ENCODE peak calls at places on chromosome 2, in seven cellular contexts. One of them, this sample, is unnamed.

GRCh38 chr2:27162151-27163121 is 13.6 kb downstream of the TCF23 start:
- DNase-seq in gastrocnemius medialis: no peak
- DNase-seq in fibroblast of the aortic adventitia: peak
- DNase-seq in mesothelial cell of epicardium: no peak
- DNase-seq in kidney epithelial cell: no peak
- DNase-seq in pancreas: no peak
- DNase-seq in A549: no peak
- DNase-seq in this sample: no peak

GRCh38 chr2:167293172-167293781 is 405.0 kb downstream of the XIRP2 start:
- DNase-seq in gastrocnemius medialis: no peak
- DNase-seq in fibroblast of the aortic adventitia: peak
- DNase-seq in mesothelial cell of epicardium: peak
- DNase-seq in kidney epithelial cell: no peak
- DNase-seq in pancreas: peak
- DNase-seq in A549: no peak
- DNase-seq in this sample: no peak

GRCh38 chr2:235614900-235615712 is 121.3 kb downstream of the AGAP1 start:
- DNase-seq in gastrocnemius medialis: peak
- DNase-seq in fibroblast of the aortic adventitia: peak
- DNase-seq in mesothelial cell of epicardium: no peak
- DNase-seq in kidney epithelial cell: no peak
- DNase-seq in pancreas: no peak
- DNase-seq in A549: no peak
- DNase-seq in this sample: no peak

GRCh38 chr2:101844055-101844635 is 146.6 kb downstream of the MAP4K4 start:
- DNase-seq in gastrocnemius medialis: no peak
- DNase-seq in fibroblast of the aortic adventitia: peak
- DNase-seq in mesothelial cell of epicardium: no peak
- DNase-seq in kidney epithelial cell: no peak
- DNase-seq in pancreas: no peak
- DNase-seq in A549: no peak
- DNase-seq in this sample: no peak

GRCh38 chr2:235493775-235494715 is at the start of gene AGAP1:
- DNase-seq in gastrocnemius medialis: peak
- DNase-seq in fibroblast of the aortic adventitia: peak
- DNase-seq in mesothelial cell of epicardium: peak
- DNase-seq in kidney epithelial cell: no peak
- DNase-seq in pancreas: peak
- DNase-seq in A549: peak
- DNase-seq in this sample: peak

GRCh38 chr2:60532421-60532820 is 21.0 kb downstream of the BCL11A start:
- DNase-seq in gastrocnemius medialis: no peak
- DNase-seq in fibroblast of the aortic adventitia: no peak
- DNase-seq in mesothelial cell of epicardium: no peak
- DNase-seq in kidney epithelial cell: no peak
- DNase-seq in pancreas: no peak
- DNase-seq in A549: no peak
- DNase-seq in this sample: no peak

GRCh38 chr2:91477731-91478672 is 2786.5 kb downstream of the RPIA start:
- DNase-seq in gastrocnemius medialis: no peak
- DNase-seq in fibroblast of the aortic adventitia: no peak
- DNase-seq in mesothelial cell of epicardium: peak
- DNase-seq in kidney epithelial cell: no peak
- DNase-seq in pancreas: peak
- DNase-seq in A549: no peak
- DNase-seq in this sample: peak

GRCh38 chr2:119808516-119809147 is 48.9 kb downstream of the PTPN4 start:
- DNase-seq in gastrocnemius medialis: no peak
- DNase-seq in fibroblast of the aortic adventitia: peak
- DNase-seq in mesothelial cell of epicardium: no peak
- DNase-seq in kidney epithelial cell: no peak
- DNase-seq in pancreas: no peak
- DNase-seq in A549: no peak
- DNase-seq in this sample: no peak

GRCh38 chr2:102839668-102840388 is 78.0 kb downstream of the TMEM182 start:
- DNase-seq in gastrocnemius medialis: no peak
- DNase-seq in fibroblast of the aortic adventitia: peak
- DNase-seq in mesothelial cell of epicardium: no peak
- DNase-seq in kidney epithelial cell: no peak
- DNase-seq in pancreas: no peak
- DNase-seq in A549: peak
- DNase-seq in this sample: no peak

GRCh38 chr2:10773841-10774341 is 38.7 kb downstream of the PDIA6 start:
- DNase-seq in gastrocnemius medialis: no peak
- DNase-seq in fibroblast of the aortic adventitia: no peak
- DNase-seq in mesothelial cell of epicardium: no peak
- DNase-seq in kidney epithelial cell: no peak
- DNase-seq in pancreas: no peak
- DNase-seq in A549: no peak
- DNase-seq in this sample: no peak

GRCh38 chr2:41197781-41198180 is 745.9 kb upstream of the SLC8A1 start:
- DNase-seq in gastrocnemius medialis: no peak
- DNase-seq in fibroblast of the aortic adventitia: no peak
- DNase-seq in mesothelial cell of epicardium: no peak
- DNase-seq in kidney epithelial cell: no peak
- DNase-seq in pancreas: no peak
- DNase-seq in A549: no peak
- DNase-seq in this sample: no peak

GRCh38 chr2:202046577-202046976 is 12.9 kb downstream of the FZD7 start:
- DNase-seq in gastrocnemius medialis: no peak
- DNase-seq in fibroblast of the aortic adventitia: no peak
- DNase-seq in mesothelial cell of epicardium: no peak
- DNase-seq in kidney epithelial cell: no peak
- DNase-seq in pancreas: no peak
- DNase-seq in A549: no peak
- DNase-seq in this sample: no peak

GRCh38 chr2:240561325-240561971 is 1.3 kb downstream of the DUSP28 start:
- DNase-seq in gastrocnemius medialis: peak
- DNase-seq in fibroblast of the aortic adventitia: peak
- DNase-seq in mesothelial cell of epicardium: no peak
- DNase-seq in kidney epithelial cell: no peak
- DNase-seq in pancreas: peak
- DNase-seq in A549: no peak
- DNase-seq in this sample: peak

GRCh38 chr2:219560037-219560892 is 11.1 kb downstream of the OBSL1 start:
- DNase-seq in gastrocnemius medialis: no peak
- DNase-seq in fibroblast of the aortic adventitia: no peak
- DNase-seq in mesothelial cell of epicardium: no peak
- DNase-seq in kidney epithelial cell: no peak
- DNase-seq in pancreas: no peak
- DNase-seq in A549: peak
- DNase-seq in this sample: no peak

GRCh38 chr2:222433381-222434173 is 9.2 kb downstream of the SGPP2 start:
- DNase-seq in gastrocnemius medialis: no peak
- DNase-seq in fibroblast of the aortic adventitia: no peak
- DNase-seq in mesothelial cell of epicardium: no peak
- DNase-seq in kidney epithelial cell: peak
- DNase-seq in pancreas: no peak
- DNase-seq in A549: no peak
- DNase-seq in this sample: no peak

GRCh38 chr2:168293766-168294165 is 46.4 kb upstream of the STK39 start:
- DNase-seq in gastrocnemius medialis: no peak
- DNase-seq in fibroblast of the aortic adventitia: no peak
- DNase-seq in mesothelial cell of epicardium: no peak
- DNase-seq in kidney epithelial cell: no peak
- DNase-seq in pancreas: no peak
- DNase-seq in A549: no peak
- DNase-seq in this sample: no peak

DNA sequence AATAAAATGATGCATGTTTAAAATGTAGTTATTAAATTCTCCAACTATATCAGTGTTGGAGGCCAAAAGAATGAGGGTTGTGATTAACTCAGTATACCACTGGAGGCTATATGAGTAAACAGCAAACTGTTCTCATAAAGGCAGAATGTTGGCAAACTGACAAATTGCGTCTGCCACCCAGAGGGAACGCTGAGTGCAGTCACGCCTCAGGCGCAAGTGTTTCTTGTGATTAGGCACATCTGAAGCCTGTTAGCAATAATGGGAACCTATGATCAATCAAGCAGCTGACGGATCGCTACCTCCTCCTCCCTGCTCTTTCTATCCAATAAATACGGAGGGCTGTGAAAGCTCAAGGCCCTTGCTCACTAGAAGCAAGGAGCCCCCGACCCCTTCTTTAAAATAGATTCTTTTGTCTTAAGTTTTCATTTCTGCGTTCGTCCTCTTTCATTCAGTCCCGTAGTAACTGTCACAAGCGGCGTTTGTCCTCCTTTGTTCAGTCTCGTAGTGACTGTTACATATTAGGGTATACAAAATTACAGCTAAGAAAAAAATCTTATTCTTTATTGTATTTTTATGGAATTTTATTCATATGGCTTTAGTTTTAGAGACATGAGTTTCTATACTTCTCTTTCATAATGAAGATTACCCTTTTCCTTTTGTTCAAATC is 16.3 kb upstream of the RMND5A start:
- DNase-seq in gastrocnemius medialis: peak
- DNase-seq in fibroblast of the aortic adventitia: peak
- DNase-seq in mesothelial cell of epicardium: no peak
- DNase-seq in kidney epithelial cell: no peak
- DNase-seq in pancreas: peak
- DNase-seq in A549: no peak
- DNase-seq in this sample: no peak
- TF ChIP-seq CTCF in gastrocnemius medialis: no peak
- TF ChIP-seq CTCF in fibroblast of the aortic adventitia: no peak
- TF ChIP-seq CTCF in mesothelial cell of epicardium: no peak
- TF ChIP-seq CTCF in kidney epithelial cell: no peak
- TF ChIP-seq CTCF in pancreas: no peak
- TF ChIP-seq CTCF in A549: no peak
- TF ChIP-seq CTCF in this sample: no peak

DNA sequence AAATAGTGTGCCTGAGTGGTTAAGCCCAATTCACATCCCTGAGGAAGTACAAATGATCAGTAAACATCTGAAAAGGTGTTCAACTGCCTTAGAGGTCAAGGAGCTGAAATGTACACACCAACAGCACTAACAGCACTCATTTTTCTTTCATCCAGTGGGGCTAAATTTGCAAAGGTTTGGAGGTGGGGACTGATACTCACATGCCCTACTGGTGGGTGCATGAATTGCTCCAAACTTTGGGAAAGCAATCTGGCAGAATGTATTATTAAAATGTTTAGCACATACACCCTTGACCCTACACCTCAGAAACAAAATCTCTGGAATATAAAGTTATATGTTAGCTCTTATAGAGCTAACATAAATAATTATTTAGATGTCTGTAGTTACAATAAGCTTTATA is 19.0 kb upstream of the FAM178B start:
- DNase-seq in gastrocnemius medialis: no peak
- DNase-seq in fibroblast of the aortic adventitia: no peak
- DNase-seq in mesothelial cell of epicardium: no peak
- DNase-seq in kidney epithelial cell: no peak
- DNase-seq in pancreas: no peak
- DNase-seq in A549: peak
- DNase-seq in this sample: no peak
- TF ChIP-seq CTCF in gastrocnemius medialis: no peak
- TF ChIP-seq CTCF in fibroblast of the aortic adventitia: peak
- TF ChIP-seq CTCF in mesothelial cell of epicardium: peak
- TF ChIP-seq CTCF in kidney epithelial cell: peak
- TF ChIP-seq CTCF in pancreas: no peak
- TF ChIP-seq CTCF in A549: no peak
- TF ChIP-seq CTCF in this sample: peak

DNA sequence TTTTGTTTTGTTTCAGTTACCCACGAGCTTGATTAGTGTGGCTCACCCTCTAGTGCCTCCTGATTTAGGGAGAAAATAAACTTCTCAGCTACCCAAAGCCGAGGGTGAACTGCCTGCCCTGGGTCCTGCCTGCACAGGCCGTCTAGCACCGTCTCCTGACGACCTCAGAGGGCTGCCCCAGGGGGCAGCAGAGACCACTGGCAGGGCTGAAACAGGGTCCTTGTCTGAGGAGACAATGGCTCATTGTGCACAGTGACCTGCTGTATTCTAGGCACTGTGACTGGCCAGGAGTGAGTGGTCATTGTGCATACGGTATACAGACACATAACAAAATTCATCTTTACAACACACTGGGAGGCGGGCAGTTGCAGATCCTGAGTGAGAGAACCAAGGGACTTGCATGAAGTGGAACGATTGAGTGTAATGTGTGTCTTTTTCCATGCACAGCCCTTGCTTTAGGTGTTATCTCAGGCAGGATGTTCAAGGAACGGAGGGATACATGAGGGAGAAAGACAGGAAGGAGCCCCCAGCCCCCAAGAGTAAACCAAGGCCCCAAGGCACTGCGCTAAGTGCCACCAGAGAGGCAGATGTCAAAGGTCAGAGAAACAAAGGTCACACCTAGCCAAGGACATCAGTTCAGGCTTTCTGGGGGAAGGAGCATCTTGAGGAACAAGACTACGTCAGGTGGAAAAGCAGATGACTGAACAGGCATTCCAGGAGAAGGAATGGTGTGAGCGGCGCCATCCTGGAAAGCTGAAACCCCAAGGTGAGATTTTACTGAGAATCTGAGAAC is 421.3 kb downstream of the LPIN1 start:
- DNase-seq in gastrocnemius medialis: no peak
- DNase-seq in fibroblast of the aortic adventitia: no peak
- DNase-seq in mesothelial cell of epicardium: no peak
- DNase-seq in kidney epithelial cell: no peak
- DNase-seq in pancreas: no peak
- DNase-seq in A549: no peak
- DNase-seq in this sample: no peak
- TF ChIP-seq CTCF in gastrocnemius medialis: no peak
- TF ChIP-seq CTCF in fibroblast of the aortic adventitia: no peak
- TF ChIP-seq CTCF in mesothelial cell of epicardium: no peak
- TF ChIP-seq CTCF in kidney epithelial cell: peak
- TF ChIP-seq CTCF in pancreas: no peak
- TF ChIP-seq CTCF in A549: no peak
- TF ChIP-seq CTCF in this sample: peak

GRCh38 chr2:196279496-196279895 is 108.1 kb upstream of the STK17B start:
- DNase-seq in gastrocnemius medialis: no peak
- DNase-seq in fibroblast of the aortic adventitia: no peak
- DNase-seq in mesothelial cell of epicardium: no peak
- DNase-seq in kidney epithelial cell: no peak
- DNase-seq in pancreas: no peak
- DNase-seq in A549: no peak
- DNase-seq in this sample: no peak

GRCh38 chr2:196276421-196276820 is 105.0 kb upstream of the STK17B start:
- DNase-seq in gastrocnemius medialis: no peak
- DNase-seq in fibroblast of the aortic adventitia: no peak
- DNase-seq in mesothelial cell of epicardium: no peak
- DNase-seq in kidney epithelial cell: no peak
- DNase-seq in pancreas: no peak
- DNase-seq in A549: no peak
- DNase-seq in this sample: no peak

GRCh38 chr2:196278491-196278911 is 107.1 kb upstream of the STK17B start:
- DNase-seq in gastrocnemius medialis: no peak
- DNase-seq in fibroblast of the aortic adventitia: peak
- DNase-seq in mesothelial cell of epicardium: no peak
- DNase-seq in kidney epithelial cell: no peak
- DNase-seq in pancreas: no peak
- DNase-seq in A549: no peak
- DNase-seq in this sample: no peak

GRCh38 chr2:196275646-196276352 is 104.4 kb upstream of the STK17B start:
- DNase-seq in gastrocnemius medialis: no peak
- DNase-seq in fibroblast of the aortic adventitia: peak
- DNase-seq in mesothelial cell of epicardium: no peak
- DNase-seq in kidney epithelial cell: no peak
- DNase-seq in pancreas: no peak
- DNase-seq in A549: no peak
- DNase-seq in this sample: no peak

DNA sequence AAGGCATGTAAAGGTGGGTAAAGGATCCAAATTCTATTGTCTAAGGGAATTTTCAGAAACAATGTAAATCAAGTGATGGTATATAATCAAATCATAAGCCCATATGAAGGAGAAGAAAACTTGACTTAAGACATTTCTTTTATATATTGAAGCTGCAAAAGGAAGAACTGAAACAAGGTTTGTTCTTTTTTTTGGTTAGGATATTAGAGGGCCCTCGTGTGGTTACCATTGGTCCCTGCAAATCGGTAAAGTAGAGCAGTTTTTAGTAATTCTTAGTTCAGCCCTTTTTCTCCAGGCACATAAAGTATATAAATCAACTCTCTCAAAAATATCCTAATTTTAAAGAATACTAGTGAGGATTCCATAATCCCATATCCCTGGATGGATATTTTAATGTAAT is 105.6 kb upstream of the STK17B start:
- DNase-seq in gastrocnemius medialis: no peak
- DNase-seq in fibroblast of the aortic adventitia: peak
- DNase-seq in mesothelial cell of epicardium: no peak
- DNase-seq in kidney epithelial cell: no peak
- DNase-seq in pancreas: no peak
- DNase-seq in A549: no peak
- DNase-seq in this sample: no peak
- TF ChIP-seq CTCF in gastrocnemius medialis: no peak
- TF ChIP-seq CTCF in fibroblast of the aortic adventitia: peak
- TF ChIP-seq CTCF in mesothelial cell of epicardium: peak
- TF ChIP-seq CTCF in kidney epithelial cell: peak
- TF ChIP-seq CTCF in pancreas: no peak
- TF ChIP-seq CTCF in A549: peak
- TF ChIP-seq CTCF in this sample: peak

This sample was measured in type B pancreatic cell.